ENCODE peak calls at places on chromosomes 7 and 10, in seven cellular contexts. Q is fibroblast of mammary gland; Y is osteocyte; I is sigmoid colon; M is HCT116; U is CD8-positive, alpha-beta T cell; Z is kidney. C is an unnamed sample.

GRCh38 chr7:94856643-94857042 is 50.8 kb upstream of the PPP1R9A start:
- DNase-seq in M (no peak), I (no peak), Z (no peak), U (no peak), Y (no peak), Q (peak; percentile 14), C (no peak)

GRCh38 chr10:56880541-56880940 is 519.5 kb upstream of the ZWINT start:
- DNase-seq in I (no peak), Z (no peak), U (no peak), M (no peak), Q (no peak), Y (no peak), C (no peak)

GRCh38 chr7:12770227-12770975 is 83.0 kb downstream of the ARL4A start:
- DNase-seq in U (no peak), I (no peak), M (no peak), Q (no peak), Z (no peak), Y (no peak), C (no peak)

GRCh38 chr10:97280783-97281182 is 11.7 kb downstream of the ARHGAP19 start:
- DNase-seq in I (no peak), Z (no peak), U (no peak), Q (no peak), Y (no peak), M (no peak), C (no peak)

GRCh38 chr10:34520084-34520483 is 295.0 kb downstream of the PARD3 start:
- DNase-seq in I (no peak), U (no peak), M (no peak), Z (no peak), Y (no peak), Q (no peak), C (no peak)

GRCh38 chr10:64873088-64873487 is 1351.9 kb downstream of the REEP3 start:
- DNase-seq in M (no peak), Q (no peak), I (no peak), Y (no peak), Z (no peak), U (no peak), C (no peak)

GRCh38 chr10:79069325-79070090 is 742 bp downstream of the ZMIZ1 start:
- DNase-seq in Y (no peak), U (peak; percentile 49), Q (no peak), M (no peak), Z (peak; percentile 89), I (peak; percentile 81), C (no peak)

GRCh38 chr7:26419198-26419597 is 127.5 kb downstream of the SNX10 start:
- DNase-seq in Q (no peak), U (no peak), M (no peak), Y (no peak), Z (no peak), I (no peak), C (no peak)

GRCh38 chr7:1512781-1513656 is 8.8 kb upstream of the INTS1 start:
- DNase-seq in Z (no peak), Q (peak; percentile 41), U (peak; percentile 71), M (peak; percentile 77), I (peak; percentile 78), Y (peak; percentile 96), C (no peak)

GRCh38 chr7:108376206-108376605 is 80.0 kb downstream of the NRCAM start:
- DNase-seq in M (no peak), Z (no peak), U (no peak), Y (no peak), Q (no peak), I (no peak), C (no peak)

GRCh38 chr10:69047111-69047837 is 40.6 kb upstream of the SRGN start:
- DNase-seq in Q (no peak), U (no peak), Z (no peak), Y (no peak), I (no peak), M (no peak), C (no peak)

GRCh38 chr7:111159426-111159825 is 68.5 kb downstream of the LRRN3 start:
- DNase-seq in Z (no peak), I (no peak), Y (no peak), M (no peak), Q (peak; percentile 61), U (no peak), C (no peak)

GRCh38 chr7:128701062-128701785 is 29.1 kb downstream of the GARIN1A start:
- DNase-seq in Y (no peak), M (peak; percentile 62), Q (no peak), I (no peak), Z (no peak), U (no peak), C (no peak)

GRCh38 chr10:121268363-121268762 is 329.9 kb downstream of the FGFR2 start:
- DNase-seq in Y (no peak), M (no peak), Q (no peak), Z (no peak), I (no peak), U (no peak), C (no peak)

GRCh38 chr7:33716581-33717477 is 188.5 kb upstream of the BMPER start:
- DNase-seq in Q (peak; percentile 73), I (no peak), Z (no peak), U (no peak), M (peak; percentile 54), Y (no peak), C (no peak)

GRCh38 chr10:70695241-70696030 is 23.1 kb downstream of the ADAMTS14 start:
- DNase-seq in U (no peak), I (no peak), Q (peak; percentile 19), Y (no peak), Z (no peak), M (no peak), C (no peak)

DNA sequence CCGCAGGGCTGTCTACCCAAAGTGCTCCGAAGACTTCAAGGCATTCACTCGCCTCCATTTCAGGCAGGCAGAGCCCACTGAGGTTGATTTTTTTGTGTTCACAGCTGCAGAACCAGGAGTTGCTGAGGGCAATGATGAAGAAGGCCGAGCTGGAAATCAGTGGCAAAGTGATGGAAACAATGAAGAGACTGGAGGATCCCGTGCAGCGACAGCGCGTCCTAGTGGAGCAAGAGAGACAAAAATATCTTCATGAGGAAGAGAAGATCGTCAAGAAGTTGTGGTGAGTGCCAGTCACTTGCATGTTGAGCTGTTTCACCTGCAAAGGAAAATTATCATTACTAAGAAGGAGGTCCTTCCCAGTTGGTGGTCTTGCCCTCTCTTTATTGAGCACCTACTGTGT is 210.5 kb downstream of the ARHGAP21 start:
- DNase-seq in Z (no peak), M (no peak), Y (no peak), I (no peak), U (no peak), Q (peak; percentile 45), C (no peak)
- TF ChIP-seq CTCF in Z (peak; percentile 3), M (peak; percentile 57), Y (peak; percentile 46), I (no peak), U (no peak), Q (peak; percentile 55), C (peak; percentile 67)

GRCh38 chr10:13206546-13207443 is 27.4 kb downstream of the UCMA start:
- DNase-seq in Y (no peak), Z (no peak), U (no peak), I (no peak), M (peak; percentile 13), Q (peak; percentile 57), C (no peak)
- TF ChIP-seq CTCF in Y (peak; percentile 75), Z (peak; percentile 22), U (no peak), I (no peak), M (peak; percentile 44), Q (peak; percentile 66), C (peak; percentile 90)

DNA sequence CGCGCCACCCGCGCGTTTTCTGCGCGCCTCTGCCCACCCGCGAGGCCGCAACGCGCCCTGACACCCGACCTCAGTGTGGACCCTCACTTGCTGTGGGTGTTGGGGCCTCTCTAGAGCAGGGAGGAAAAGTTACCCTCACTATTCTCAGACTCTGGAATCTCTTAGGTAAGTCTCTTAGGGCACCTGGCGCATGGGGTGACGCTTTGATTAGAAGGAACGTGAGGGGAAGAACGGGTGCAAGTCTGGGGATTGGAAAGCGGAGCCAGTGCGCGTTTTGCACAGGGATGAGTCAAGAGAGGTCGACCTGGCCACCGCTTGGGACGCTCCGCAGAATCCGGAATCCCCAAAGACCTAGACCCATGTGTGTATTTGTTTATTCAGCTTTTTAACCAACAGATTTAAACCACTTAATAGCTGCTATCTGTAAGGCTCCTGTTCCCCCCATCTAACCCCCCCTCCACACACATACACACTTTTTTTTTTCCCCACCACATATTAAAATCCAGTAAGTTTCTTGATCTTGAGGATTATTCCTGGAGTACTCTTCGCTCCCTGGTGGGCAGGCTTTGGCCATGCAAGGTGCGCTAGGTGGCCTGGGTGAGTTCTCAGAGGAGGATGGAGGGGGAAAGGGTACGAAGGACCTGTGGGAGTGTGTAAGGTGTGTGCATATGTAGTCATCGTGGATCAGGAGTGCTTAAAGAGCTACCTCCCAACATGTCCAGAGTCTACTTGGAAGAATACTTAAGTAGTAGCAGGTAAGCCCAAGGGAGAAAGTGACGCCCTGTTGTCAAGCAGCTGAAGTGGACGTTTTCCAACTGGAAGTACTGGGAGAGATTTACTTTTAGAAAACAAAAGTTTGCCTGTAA is 169.1 kb upstream of the PPP1R3A start:
- DNase-seq in I (peak; percentile 64), U (no peak), Z (no peak), M (no peak), Q (peak; percentile 40), Y (no peak), C (no peak)
- TF ChIP-seq CTCF in I (no peak), U (no peak), Z (no peak), M (no peak), Q (no peak), Y (no peak), C (peak; percentile 10)

GRCh38 chr10:103706047-103706446 is 149.3 kb downstream of the SH3PXD2A start:
- DNase-seq in Y (no peak), M (no peak), Z (no peak), U (no peak), Q (no peak), I (no peak), C (no peak)
- TF ChIP-seq CTCF in Y (peak; percentile 6), M (peak; percentile 17), Z (no peak), U (no peak), Q (no peak), I (no peak), C (peak; percentile 33)

GRCh38 chr7:40493609-40494041 is 358.8 kb downstream of the SUGCT start:
- DNase-seq in Y (no peak), U (no peak), Z (peak; percentile 67), Q (peak; percentile 91), I (no peak), M (no peak), C (no peak)

GRCh38 chr7:40490603-40490924 is 355.8 kb downstream of the SUGCT start:
- DNase-seq in Q (no peak), I (no peak), M (no peak), Y (no peak), U (no peak), Z (no peak), C (no peak)

GRCh38 chr7:40489844-40490602 is 355.2 kb downstream of the SUGCT start:
- DNase-seq in Q (no peak), I (no peak), M (no peak), Y (no peak), Z (no peak), U (no peak), C (no peak)
- TF ChIP-seq CTCF in Q (no peak), I (no peak), M (no peak), Y (peak; percentile 32), Z (no peak), U (no peak), C (peak; percentile 30)

GRCh38 chr10:132850896-132851295 is 64.9 kb upstream of the NKX6-2 start:
- DNase-seq in Y (peak; percentile 84), Q (no peak), Z (no peak), M (no peak), U (no peak), I (peak; percentile 41), C (peak; percentile 75)
- TF ChIP-seq CTCF in Y (no peak), Q (no peak), Z (no peak), M (no peak), U (no peak), I (no peak), C (no peak)